ENCODE peak calls at places on chromosome 17, in eight cellular contexts. R is heart right ventricle; B is colonic mucosa; I is epithelial cell of proximal tubule; V is CD8-positive, alpha-beta memory T cell; G is effector memory CD4-positive, alpha-beta T cell; A is right cardiac atrium; L is PC-9. E is an unnamed sample.

GRCh38 chr17:39235555-39236221 is 9.9 kb upstream of the STAC2 start:
- DNase-seq in V (peak; percentile 14), A (no peak), I (no peak), B (peak; percentile 45), G (peak; percentile 8), L (no peak), R (no peak), E (peak; percentile 31)

GRCh38 chr17:57281887-57282653 is 25.7 kb downstream of the MSI2 start:
- DNase-seq in B (no peak), L (no peak), R (no peak), A (no peak), I (no peak), G (no peak), V (no peak), E (no peak)

GRCh38 chr17:31216053-31216751 is 80.8 kb downstream of the OMG start:
- DNase-seq in V (no peak), A (no peak), G (no peak), R (no peak), L (no peak), I (no peak), B (no peak), E (no peak)

GRCh38 chr17:75574404-75575093 is 13.1 kb upstream of the MYO15B start:
- DNase-seq in G (no peak), V (no peak), A (peak; percentile 42), B (no peak), R (no peak), I (no peak), L (no peak), E (no peak)

GRCh38 chr17:66422181-66422580 is 119.8 kb downstream of the PRKCA start:
- DNase-seq in R (no peak), V (no peak), B (no peak), I (peak; percentile 45), G (no peak), A (no peak), L (no peak), E (no peak)

GRCh38 chr17:77436058-77436442 is 295.3 kb downstream of the SEC14L1 start:
- DNase-seq in I (no peak), L (no peak), A (peak; percentile 86), B (no peak), R (peak; percentile 84), G (no peak), V (no peak), E (no peak)

GRCh38 chr17:68290268-68290954 is 516 bp downstream of the SLC16A6 start:
- DNase-seq in L (peak; percentile 6), B (peak; percentile 29), V (peak; percentile 64), I (no peak), R (peak; percentile 14), G (peak; percentile 69), A (peak; percentile 68), E (no peak)

GRCh38 chr17:33989357-33990148 is 265.5 kb upstream of the CCL2 start:
- DNase-seq in G (no peak), I (no peak), B (peak; percentile 78), A (no peak), L (no peak), V (no peak), R (no peak), E (no peak)

GRCh38 chr17:16407911-16408588 is 7.3 kb upstream of the TRPV2 start:
- DNase-seq in L (peak; percentile 54), R (peak; percentile 73), G (no peak), B (peak; percentile 70), V (no peak), I (no peak), A (peak; percentile 91), E (no peak)

GRCh38 chr17:38702900-38703741 is 2.0 kb upstream of the MLLT6 start:
- DNase-seq in V (no peak), B (peak; percentile 50), L (no peak), I (no peak), G (no peak), A (peak; percentile 67), R (peak; percentile 33), E (no peak)

GRCh38 chr17:10171057-10171456 is 27.3 kb downstream of the GAS7 start:
- DNase-seq in V (no peak), G (no peak), L (no peak), I (no peak), R (no peak), B (no peak), A (peak; percentile 84), E (no peak)

GRCh38 chr17:46977750-46978488 is 1.1 kb downstream of the RPRML start:
- DNase-seq in V (no peak), L (no peak), B (no peak), G (no peak), R (no peak), I (no peak), A (no peak), E (no peak)

GRCh38 chr17:6969323-6969726 is 26.5 kb upstream of the ALOX12 start:
- DNase-seq in L (no peak), B (no peak), R (no peak), G (no peak), A (no peak), I (no peak), V (no peak), E (no peak)

GRCh38 chr17:46818929-46819859 is 702 bp upstream of the WNT3 start:
- DNase-seq in R (no peak), L (peak; percentile 29), A (peak; percentile 48), V (no peak), B (no peak), I (no peak), G (no peak), E (no peak)

GRCh38 chr17:50471009-50471905 is 2.6 kb upstream of the CHAD start:
- DNase-seq in A (no peak), V (no peak), B (peak; percentile 20), I (no peak), R (no peak), L (no peak), G (no peak), E (no peak)

GRCh38 chr17:69637399-69638165 is 223.1 kb downstream of the MAP2K6 start:
- DNase-seq in R (peak; percentile 6), L (no peak), B (no peak), V (no peak), A (no peak), I (no peak), G (no peak), E (peak; percentile 38)

GRCh38 chr17:65225061-65225460 is 87.9 kb downstream of the RGS9 start:
- DNase-seq in L (no peak), V (no peak), R (no peak), A (no peak), I (no peak), G (no peak), B (no peak), E (no peak)

GRCh38 chr17:74424658-74425057 is 7.2 kb upstream of the GPRC5C start:
- DNase-seq in I (no peak), B (no peak), G (no peak), R (peak; percentile 51), L (no peak), V (no peak), A (peak; percentile 71), E (no peak)

GRCh38 chr17:34135841-34136240 is 119.2 kb upstream of the CCL2 start:
- DNase-seq in I (no peak), R (no peak), A (no peak), G (no peak), L (no peak), V (no peak), B (no peak), E (no peak)

GRCh38 chr17:19724501-19725420 is 8.4 kb upstream of the SLC47A2 start:
- DNase-seq in B (peak; percentile 76), V (no peak), A (peak; percentile 89), I (no peak), R (peak; percentile 34), G (no peak), L (peak; percentile 80), E (no peak)

GRCh38 chr17:72603346-72604242 is 482.8 kb downstream of the SOX9 start:
- DNase-seq in G (no peak), I (peak; percentile 93), B (no peak), V (no peak), R (no peak), A (no peak), L (no peak), E (peak; percentile 97)
- H3K4me3 ChIP-seq in G (no peak overlapping the region), I (peak overlapping the region; percentile 5), B (no peak overlapping the region), V (no peak overlapping the region), R (no peak overlapping the region), A (no peak overlapping the region), L (peak overlapping the region; percentile 40), E (no peak overlapping the region)

GRCh38 chr17:40312893-40313659 is 4.1 kb downstream of the RARA start:
- DNase-seq in A (no peak), V (no peak), L (no peak), I (no peak), B (no peak), R (peak; percentile 3), G (no peak), E (no peak)

GRCh38 chr17:40311575-40311974 is 2.6 kb downstream of the RARA start:
- DNase-seq in V (peak; percentile 22), I (no peak), R (peak; percentile 71), G (no peak), B (peak; percentile 65), A (peak; percentile 88), L (peak; percentile 90), E (no peak)

GRCh38 chr17:40313660-40314556 is 4.9 kb downstream of the RARA start:
- DNase-seq in B (no peak), R (no peak), A (no peak), V (no peak), L (no peak), I (no peak), G (no peak), E (no peak)

GRCh38 chr17:40310882-40311391 is 2.0 kb downstream of the RARA start:
- DNase-seq in A (peak; percentile 78), R (no peak), B (no peak), I (no peak), L (peak; percentile 45), V (no peak), G (no peak), E (no peak)

GRCh38 chr17:40312131-40312731 is 3.3 kb downstream of the RARA start:
- DNase-seq in G (no peak), R (peak; percentile 68), B (no peak), A (peak; percentile 82), L (peak; percentile 80), V (no peak), I (no peak), E (no peak)
- H3K4me3 ChIP-seq in G (no peak overlapping the region), R (no peak overlapping the region), B (no peak overlapping the region), A (no peak overlapping the region), L (peak overlapping the region; percentile 18), V (no peak overlapping the region), I (no peak overlapping the region), E (no peak overlapping the region)

GRCh38 chr17:42329025-42329976 is 41.0 kb downstream of the STAT5A start:
- DNase-seq in B (peak; percentile 55), G (no peak), L (peak; percentile 71), V (no peak), R (no peak), I (peak; percentile 69), A (no peak), E (peak; percentile 43)
- H3K4me3 ChIP-seq in B (no peak overlapping the region), G (no peak overlapping the region), L (peak overlapping the region; percentile 42), V (no peak overlapping the region), R (no peak overlapping the region), I (no peak overlapping the region), A (no peak overlapping the region), E (no peak overlapping the region)

DNA sequence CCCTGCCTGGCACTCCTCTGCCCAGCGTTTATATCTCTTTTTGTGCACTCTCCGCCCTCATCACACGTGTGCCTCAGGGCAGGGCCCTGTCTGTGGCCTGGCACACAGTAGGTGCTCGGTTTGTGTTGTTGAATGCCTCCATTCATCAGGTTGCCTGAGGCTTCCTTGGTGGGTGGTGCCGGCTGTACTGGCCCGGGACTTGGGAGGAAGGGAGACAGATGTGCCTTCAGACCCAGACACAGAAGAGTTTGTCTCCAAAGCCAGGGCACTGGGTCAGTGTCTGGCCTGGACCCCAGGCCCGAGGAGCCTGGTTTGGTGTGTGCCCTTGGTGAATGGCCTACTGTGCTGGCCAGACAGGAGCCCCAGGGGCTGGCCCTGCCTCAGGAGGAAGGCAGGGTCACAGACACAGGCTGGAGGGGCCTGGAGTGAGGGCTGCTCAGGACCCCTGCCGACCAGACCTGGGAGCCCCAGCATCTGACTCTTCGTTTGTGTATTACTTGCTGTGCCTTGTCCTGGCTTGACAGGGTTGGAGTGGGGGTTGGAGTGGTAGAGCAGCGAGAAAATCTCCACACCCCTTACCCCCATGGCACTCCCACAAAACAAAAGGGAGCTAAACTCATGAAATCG is 71.7 kb downstream of the RAI1 start:
- DNase-seq in G (no peak), I (no peak), V (no peak), R (no peak), A (no peak), L (no peak), B (no peak), E (no peak)
- H3K4me3 ChIP-seq in G (peak overlapping the region; percentile 56), I (peak overlapping the region; percentile 73), V (peak overlapping the region; percentile 74), R (peak overlapping the region; percentile 50), A (no peak overlapping the region), L (peak overlapping the region; percentile 50), B (peak overlapping the region; percentile 48), E (peak overlapping the region; percentile 44)

E was measured in kidney epithelial cell.